ENCODE peak calls at places on chromosomes 1 and 21, in six cellular contexts. One of them, this sample, is unnamed.

GRCh38 chr1:231093158-231093922 is 53.3 kb upstream of the FAM89A start:
- DNase-seq in CD4-positive, alpha-beta memory T cell: no peak
- DNase-seq in GM23248: peak
- DNase-seq in psoas muscle: no peak
- DNase-seq in tibial nerve: no peak
- DNase-seq in fibroblast of pulmonary artery: no peak
- DNase-seq in this sample: no peak

GRCh38 chr1:20187103-20187812 is 940 bp upstream of the PLA2G2C start:
- DNase-seq in GM23248: no peak
- DNase-seq in psoas muscle: no peak
- DNase-seq in fibroblast of pulmonary artery: no peak
- DNase-seq in tibial nerve: no peak
- DNase-seq in CD4-positive, alpha-beta memory T cell: peak
- DNase-seq in this sample: no peak

GRCh38 chr1:99860703-99861102 is 10.5 kb downstream of the AGL start:
- DNase-seq in fibroblast of pulmonary artery: no peak
- DNase-seq in CD4-positive, alpha-beta memory T cell: no peak
- DNase-seq in tibial nerve: no peak
- DNase-seq in GM23248: no peak
- DNase-seq in psoas muscle: no peak
- DNase-seq in this sample: no peak

GRCh38 chr1:158996998-158997397 is 12.7 kb upstream of the IFI16 start:
- DNase-seq in psoas muscle: no peak
- DNase-seq in tibial nerve: no peak
- DNase-seq in CD4-positive, alpha-beta memory T cell: no peak
- DNase-seq in fibroblast of pulmonary artery: no peak
- DNase-seq in GM23248: no peak
- DNase-seq in this sample: no peak

GRCh38 chr1:58883037-58883887 is 99.4 kb upstream of the JUN start:
- DNase-seq in CD4-positive, alpha-beta memory T cell: no peak
- DNase-seq in fibroblast of pulmonary artery: peak
- DNase-seq in GM23248: peak
- DNase-seq in psoas muscle: peak
- DNase-seq in tibial nerve: peak
- DNase-seq in this sample: peak

GRCh38 chr1:113934511-113935055 is 5.5 kb downstream of the HIPK1 start:
- DNase-seq in fibroblast of pulmonary artery: no peak
- DNase-seq in psoas muscle: no peak
- DNase-seq in tibial nerve: no peak
- DNase-seq in GM23248: no peak
- DNase-seq in CD4-positive, alpha-beta memory T cell: no peak
- DNase-seq in this sample: no peak

GRCh38 chr1:226736908-226737818 is 1.9 kb downstream of the ITPKB start:
- DNase-seq in CD4-positive, alpha-beta memory T cell: peak
- DNase-seq in fibroblast of pulmonary artery: peak
- DNase-seq in tibial nerve: no peak
- DNase-seq in psoas muscle: peak
- DNase-seq in GM23248: peak
- DNase-seq in this sample: peak

GRCh38 chr21:26850116-26850643 is 5.0 kb upstream of the ADAMTS1 start:
- DNase-seq in psoas muscle: no peak
- DNase-seq in GM23248: peak
- DNase-seq in fibroblast of pulmonary artery: peak
- DNase-seq in CD4-positive, alpha-beta memory T cell: no peak
- DNase-seq in tibial nerve: no peak
- DNase-seq in this sample: peak

GRCh38 chr1:202268032-202268431 is 73.7 kb downstream of the UBE2T start:
- DNase-seq in fibroblast of pulmonary artery: no peak
- DNase-seq in psoas muscle: no peak
- DNase-seq in tibial nerve: no peak
- DNase-seq in CD4-positive, alpha-beta memory T cell: no peak
- DNase-seq in GM23248: no peak
- DNase-seq in this sample: no peak

GRCh38 chr1:247332901-247333361 is 1.3 kb upstream of the ZNF496 start:
- DNase-seq in tibial nerve: peak
- DNase-seq in CD4-positive, alpha-beta memory T cell: no peak
- DNase-seq in fibroblast of pulmonary artery: peak
- DNase-seq in psoas muscle: peak
- DNase-seq in GM23248: peak
- DNase-seq in this sample: peak

GRCh38 chr1:185595835-185596667 is 138.1 kb upstream of the HMCN1 start:
- DNase-seq in psoas muscle: no peak
- DNase-seq in GM23248: peak
- DNase-seq in fibroblast of pulmonary artery: peak
- DNase-seq in tibial nerve: no peak
- DNase-seq in CD4-positive, alpha-beta memory T cell: peak
- DNase-seq in this sample: peak

GRCh38 chr1:68051475-68051874 is 1.0 kb upstream of the DIRAS3 start:
- DNase-seq in GM23248: peak
- DNase-seq in CD4-positive, alpha-beta memory T cell: no peak
- DNase-seq in tibial nerve: no peak
- DNase-seq in psoas muscle: peak
- DNase-seq in fibroblast of pulmonary artery: peak
- DNase-seq in this sample: peak

GRCh38 chr1:59316497-59317128 is 19.7 kb downstream of the FGGY start:
- DNase-seq in fibroblast of pulmonary artery: no peak
- DNase-seq in GM23248: peak
- DNase-seq in CD4-positive, alpha-beta memory T cell: no peak
- DNase-seq in psoas muscle: no peak
- DNase-seq in tibial nerve: no peak
- DNase-seq in this sample: no peak

GRCh38 chr1:30655672-30656071 is 67.7 kb downstream of the MATN1 start:
- DNase-seq in GM23248: no peak
- DNase-seq in CD4-positive, alpha-beta memory T cell: no peak
- DNase-seq in tibial nerve: no peak
- DNase-seq in fibroblast of pulmonary artery: no peak
- DNase-seq in psoas muscle: no peak
- DNase-seq in this sample: no peak

GRCh38 chr1:181208967-181209366 is 120.5 kb downstream of the IER5 start:
- DNase-seq in GM23248: no peak
- DNase-seq in fibroblast of pulmonary artery: no peak
- DNase-seq in CD4-positive, alpha-beta memory T cell: no peak
- DNase-seq in tibial nerve: no peak
- DNase-seq in psoas muscle: no peak
- DNase-seq in this sample: no peak

GRCh38 chr21:38266732-38267131 is 9.9 kb downstream of the KCNJ15 start:
- DNase-seq in tibial nerve: no peak
- DNase-seq in fibroblast of pulmonary artery: peak
- DNase-seq in CD4-positive, alpha-beta memory T cell: no peak
- DNase-seq in psoas muscle: no peak
- DNase-seq in GM23248: peak
- DNase-seq in this sample: peak

GRCh38 chr21:46426313-46427046 is 32.2 kb upstream of the DIP2A start:
- DNase-seq in tibial nerve: no peak
- DNase-seq in fibroblast of pulmonary artery: no peak
- DNase-seq in CD4-positive, alpha-beta memory T cell: no peak
- DNase-seq in GM23248: no peak
- DNase-seq in psoas muscle: peak
- DNase-seq in this sample: no peak

GRCh38 chr1:19081218-19081893 is 124.9 kb upstream of the IFFO2 start:
- DNase-seq in psoas muscle: peak
- DNase-seq in tibial nerve: no peak
- DNase-seq in CD4-positive, alpha-beta memory T cell: no peak
- DNase-seq in fibroblast of pulmonary artery: peak
- DNase-seq in GM23248: peak
- DNase-seq in this sample: peak

GRCh38 chr1:212607206-212607923 is 1.2 kb upstream of the ATF3 start:
- DNase-seq in tibial nerve: no peak
- DNase-seq in CD4-positive, alpha-beta memory T cell: peak
- DNase-seq in psoas muscle: peak
- DNase-seq in GM23248: no peak
- DNase-seq in fibroblast of pulmonary artery: no peak
- DNase-seq in this sample: no peak

GRCh38 chr21:31343680-31344480 is at the start of gene TIAM1:
- DNase-seq in fibroblast of pulmonary artery: peak
- DNase-seq in tibial nerve: peak
- DNase-seq in psoas muscle: peak
- DNase-seq in GM23248: peak
- DNase-seq in CD4-positive, alpha-beta memory T cell: no peak
- DNase-seq in this sample: peak

GRCh38 chr1:236515443-236515958 is 8.3 kb upstream of the LGALS8 start:
- DNase-seq in GM23248: no peak
- DNase-seq in tibial nerve: no peak
- DNase-seq in CD4-positive, alpha-beta memory T cell: no peak
- DNase-seq in fibroblast of pulmonary artery: no peak
- DNase-seq in psoas muscle: no peak
- DNase-seq in this sample: no peak

GRCh38 chr1:206537141-206537540 is 29.8 kb downstream of the RASSF5 start:
- DNase-seq in tibial nerve: no peak
- DNase-seq in psoas muscle: no peak
- DNase-seq in GM23248: no peak
- DNase-seq in CD4-positive, alpha-beta memory T cell: no peak
- DNase-seq in fibroblast of pulmonary artery: no peak
- DNase-seq in this sample: no peak

GRCh38 chr1:229669333-229669732 is 43.3 kb downstream of the URB2 start:
- DNase-seq in CD4-positive, alpha-beta memory T cell: no peak
- DNase-seq in GM23248: no peak
- DNase-seq in tibial nerve: no peak
- DNase-seq in fibroblast of pulmonary artery: peak
- DNase-seq in psoas muscle: no peak
- DNase-seq in this sample: peak

GRCh38 chr1:241799414-241799813 is 48.6 kb upstream of the EXO1 start:
- DNase-seq in fibroblast of pulmonary artery: no peak
- DNase-seq in tibial nerve: no peak
- DNase-seq in GM23248: peak
- DNase-seq in CD4-positive, alpha-beta memory T cell: no peak
- DNase-seq in psoas muscle: no peak
- DNase-seq in this sample: peak

GRCh38 chr1:24364605-24364974 is 45.4 kb downstream of the GRHL3 start:
- DNase-seq in fibroblast of pulmonary artery: no peak
- DNase-seq in tibial nerve: no peak
- DNase-seq in psoas muscle: no peak
- DNase-seq in CD4-positive, alpha-beta memory T cell: no peak
- DNase-seq in GM23248: peak
- DNase-seq in this sample: peak

GRCh38 chr1:240803151-240803550 is 191.2 kb upstream of the GREM2 start:
- DNase-seq in fibroblast of pulmonary artery: peak
- DNase-seq in tibial nerve: no peak
- DNase-seq in CD4-positive, alpha-beta memory T cell: no peak
- DNase-seq in psoas muscle: no peak
- DNase-seq in GM23248: peak
- DNase-seq in this sample: peak

GRCh38 chr1:161915051-161915503 is 108.6 kb downstream of the OLFML2B start:
- DNase-seq in CD4-positive, alpha-beta memory T cell: no peak
- DNase-seq in GM23248: peak
- DNase-seq in psoas muscle: no peak
- DNase-seq in fibroblast of pulmonary artery: no peak
- DNase-seq in tibial nerve: no peak
- DNase-seq in this sample: peak

GRCh38 chr1:167003711-167004110 is 14.6 kb downstream of the MAEL start:
- DNase-seq in fibroblast of pulmonary artery: no peak
- DNase-seq in CD4-positive, alpha-beta memory T cell: no peak
- DNase-seq in tibial nerve: no peak
- DNase-seq in psoas muscle: no peak
- DNase-seq in GM23248: no peak
- DNase-seq in this sample: no peak

GRCh38 chr1:55382699-55383377 is 167.7 kb upstream of the USP24 start:
- DNase-seq in psoas muscle: no peak
- DNase-seq in CD4-positive, alpha-beta memory T cell: no peak
- DNase-seq in tibial nerve: no peak
- DNase-seq in GM23248: no peak
- DNase-seq in fibroblast of pulmonary artery: no peak
- DNase-seq in this sample: no peak

GRCh38 chr1:248816042-248816851 is 9.5 kb downstream of the SH3BP5L start:
- DNase-seq in psoas muscle: no peak
- DNase-seq in GM23248: no peak
- DNase-seq in CD4-positive, alpha-beta memory T cell: no peak
- DNase-seq in fibroblast of pulmonary artery: no peak
- DNase-seq in tibial nerve: no peak
- DNase-seq in this sample: no peak

GRCh38 chr1:153192697-153193096 is 10.5 kb upstream of the LELP1 start:
- DNase-seq in fibroblast of pulmonary artery: no peak
- DNase-seq in tibial nerve: no peak
- DNase-seq in CD4-positive, alpha-beta memory T cell: no peak
- DNase-seq in psoas muscle: no peak
- DNase-seq in GM23248: peak
- DNase-seq in this sample: no peak

DNA sequence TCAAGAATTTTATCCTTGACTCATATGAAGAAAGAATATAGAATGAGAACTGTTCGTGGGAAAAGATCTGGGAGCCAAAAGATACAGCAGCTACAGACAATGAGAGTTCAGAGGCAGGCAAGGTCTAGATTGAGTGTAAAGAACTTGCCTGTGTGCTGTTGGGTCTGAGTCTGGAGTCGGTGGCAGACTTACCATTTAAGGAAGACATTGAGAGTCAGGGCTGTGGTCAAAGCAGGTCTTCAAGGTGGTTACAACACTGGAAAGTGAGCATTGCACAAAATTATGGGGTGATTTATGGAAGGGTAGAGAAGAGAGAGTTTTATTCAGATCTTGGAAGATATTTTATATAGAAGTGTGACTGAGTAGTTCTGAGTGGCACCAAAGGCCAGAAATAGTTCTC is 80.6 kb downstream of the TBX19 start:
- DNase-seq in GM23248: no peak
- DNase-seq in fibroblast of pulmonary artery: no peak
- DNase-seq in CD4-positive, alpha-beta memory T cell: no peak
- DNase-seq in psoas muscle: no peak
- DNase-seq in tibial nerve: no peak
- DNase-seq in this sample: no peak
- H3K4me3 ChIP-seq in GM23248: no peak
- H3K4me3 ChIP-seq in fibroblast of pulmonary artery: no peak
- H3K4me3 ChIP-seq in CD4-positive, alpha-beta memory T cell: no peak
- H3K4me3 ChIP-seq in psoas muscle: no peak
- H3K4me3 ChIP-seq in tibial nerve: no peak
- H3K4me3 ChIP-seq in this sample: no peak

DNA sequence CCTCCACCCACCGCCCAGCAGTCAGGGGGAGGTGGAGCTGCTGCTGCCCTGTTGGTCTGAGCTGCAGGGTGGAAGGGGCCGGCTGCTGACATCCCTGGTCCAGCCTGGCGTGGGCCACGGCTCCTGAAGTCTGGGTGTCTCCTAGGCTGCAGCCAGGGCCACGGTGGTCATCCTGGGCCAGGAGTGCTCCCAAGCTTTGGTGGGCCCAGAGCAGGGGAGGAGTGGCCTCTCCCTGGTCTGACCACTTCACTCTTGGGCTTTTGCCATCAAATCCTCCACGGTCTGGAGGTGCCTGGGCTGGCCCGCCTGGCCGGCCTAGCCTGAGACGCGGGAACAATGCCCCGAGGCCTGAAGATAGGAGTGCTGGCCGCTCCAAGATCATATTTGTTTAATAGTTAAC is 5.8 kb downstream of the PRDM16 start:
- DNase-seq in tibial nerve: no peak
- DNase-seq in fibroblast of pulmonary artery: no peak
- DNase-seq in CD4-positive, alpha-beta memory T cell: no peak
- DNase-seq in GM23248: no peak
- DNase-seq in psoas muscle: no peak
- DNase-seq in this sample: no peak
- H3K4me3 ChIP-seq in tibial nerve: peak
- H3K4me3 ChIP-seq in fibroblast of pulmonary artery: no peak
- H3K4me3 ChIP-seq in CD4-positive, alpha-beta memory T cell: no peak
- H3K4me3 ChIP-seq in GM23248: no peak
- H3K4me3 ChIP-seq in psoas muscle: no peak
- H3K4me3 ChIP-seq in this sample: no peak

GRCh38 chr1:44723064-44723463 is 7.9 kb downstream of the RNU5D-1 start:
- DNase-seq in fibroblast of pulmonary artery: no peak
- DNase-seq in tibial nerve: no peak
- DNase-seq in GM23248: no peak
- DNase-seq in CD4-positive, alpha-beta memory T cell: no peak
- DNase-seq in psoas muscle: no peak
- DNase-seq in this sample: no peak
- H3K4me3 ChIP-seq in fibroblast of pulmonary artery: no peak
- H3K4me3 ChIP-seq in tibial nerve: no peak
- H3K4me3 ChIP-seq in GM23248: no peak
- H3K4me3 ChIP-seq in CD4-positive, alpha-beta memory T cell: peak
- H3K4me3 ChIP-seq in psoas muscle: no peak
- H3K4me3 ChIP-seq in this sample: no peak

GRCh38 chr1:65959896-65960295 is 167.2 kb downstream of the PDE4B start:
- DNase-seq in psoas muscle: no peak
- DNase-seq in fibroblast of pulmonary artery: peak
- DNase-seq in tibial nerve: no peak
- DNase-seq in CD4-positive, alpha-beta memory T cell: no peak
- DNase-seq in GM23248: no peak
- DNase-seq in this sample: no peak
- H3K4me3 ChIP-seq in psoas muscle: no peak
- H3K4me3 ChIP-seq in fibroblast of pulmonary artery: no peak
- H3K4me3 ChIP-seq in tibial nerve: no peak
- H3K4me3 ChIP-seq in CD4-positive, alpha-beta memory T cell: no peak
- H3K4me3 ChIP-seq in GM23248: no peak
- H3K4me3 ChIP-seq in this sample: no peak

This sample was measured in fibroblast of mammary gland.